ENCODE peak calls at places on chromosomes 7 and 10, in four cellular contexts. H is CD14-positive monocyte, P is neural crest cell, Q is A549. X is an unnamed sample.

GRCh38 chr7:142670504-142670903 is 78.8 kb upstream of the PRSS1 start:
- DNase-seq in H (no peak), P (no peak), Q (no peak), X (no peak)

GRCh38 chr10:93897070-93897797 is 3.5 kb downstream of the SLC35G1 start:
- DNase-seq in Q (no peak), P (no peak), H (no peak), X (no peak)

GRCh38 chr7:106283501-106283830 is 1.3 kb downstream of the NAMPT start:
- DNase-seq in P (no peak), H (no peak), Q (no peak), X (no peak)

GRCh38 chr7:123749537-123749857 is 694 bp upstream of the WASL start:
- DNase-seq in Q (peak), P (no peak), H (peak), X (no peak)

GRCh38 chr7:154677454-154677853 is 325.5 kb downstream of the PAXIP1 start:
- DNase-seq in Q (no peak), P (no peak), H (no peak), X (no peak)

GRCh38 chr10:101566333-101567164 is 21.5 kb downstream of the POLL start:
- DNase-seq in P (no peak), H (no peak), Q (no peak), X (no peak)

GRCh38 chr7:77439572-77439971 is 23.4 kb upstream of the GSAP start:
- DNase-seq in Q (peak), P (no peak), H (peak), X (no peak)

GRCh38 chr7:131076032-131076431 is 251.6 kb upstream of the MKLN1 start:
- DNase-seq in Q (no peak), P (no peak), H (no peak), X (no peak)

GRCh38 chr7:115516341-115516740 is 514.2 kb downstream of the TFEC start:
- DNase-seq in H (no peak), Q (no peak), P (no peak), X (no peak)

GRCh38 chr7:115511330-115511729 is 519.2 kb downstream of the TFEC start:
- DNase-seq in Q (no peak), P (no peak), H (no peak), X (no peak)
- TF ChIP-seq CTCF in Q (no peak), P (no peak), H (no peak), X (peak)

GRCh38 chr10:83592337-83592935 is 546.9 kb upstream of the GHITM start:
- DNase-seq in Q (no peak), P (no peak), H (no peak), X (no peak)
- TF ChIP-seq CTCF in Q (no peak), P (no peak), H (no peak), X (no peak)

DNA sequence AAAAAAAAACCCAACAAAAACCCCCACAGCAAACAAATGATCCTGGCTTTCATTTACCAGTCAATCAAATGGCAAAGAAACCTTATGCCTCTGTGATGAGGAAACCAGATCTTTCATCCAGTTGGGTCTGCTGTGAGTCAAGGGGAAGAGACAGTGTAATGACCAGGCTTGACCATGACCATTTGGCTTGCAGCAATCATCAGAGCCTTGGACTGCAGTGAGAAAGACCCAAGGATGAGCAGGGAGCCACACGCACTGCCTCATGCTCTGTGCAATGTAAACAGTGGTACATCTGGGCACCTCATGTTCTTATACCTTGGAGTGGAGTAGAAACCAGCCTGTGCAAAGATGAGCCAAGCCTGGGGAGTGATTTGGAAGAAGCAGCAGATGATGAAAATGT is 284.7 kb upstream of the HABP2 start:
- DNase-seq in H (no peak), P (no peak), Q (no peak), X (no peak)
- TF ChIP-seq CTCF in H (no peak), P (no peak), Q (no peak), X (no peak)

DNA sequence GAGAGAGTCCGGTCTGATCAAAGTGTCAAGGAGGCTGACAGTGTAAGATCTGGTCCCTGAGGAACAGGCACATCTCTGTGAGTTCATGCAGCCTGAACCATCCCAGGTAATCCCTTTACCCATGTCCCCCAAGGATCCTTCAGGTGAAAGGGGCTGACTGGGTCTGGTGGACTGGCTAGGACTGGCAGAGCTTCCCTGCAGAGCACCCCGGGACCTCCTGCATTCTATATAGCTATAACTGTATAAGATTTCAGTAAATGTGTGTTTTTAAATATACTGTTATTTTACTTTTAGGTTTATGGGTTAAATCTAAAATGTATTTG is 246.8 kb downstream of the ELMO1 start:
- DNase-seq in P (no peak), Q (no peak), H (no peak), X (no peak)
- TF ChIP-seq CTCF in P (peak), Q (peak), H (peak), X (no peak)

X was measured in D721Med.